ENCODE peak calls at places on chromosome 19, in four cellular contexts. One of them, this sample, is unnamed.

GRCh38 chr19:4730740-4731171 is 7.1 kb upstream of the DPP9 start:
- DNase-seq in stomach: no peak
- DNase-seq in Calu3: peak; percentile 57
- DNase-seq in tibial artery: no peak
- DNase-seq in this sample: no peak

GRCh38 chr19:1258161-1258492 is 9.7 kb downstream of the MIDN start:
- DNase-seq in stomach: no peak
- DNase-seq in tibial artery: no peak
- DNase-seq in Calu3: no peak
- DNase-seq in this sample: no peak

GRCh38 chr19:17159466-17160393 is 55.4 kb upstream of the USE1 start:
- DNase-seq in Calu3: no peak
- DNase-seq in tibial artery: no peak
- DNase-seq in stomach: no peak
- DNase-seq in this sample: no peak

GRCh38 chr19:33280351-33280921 is 21.9 kb downstream of the CEBPA start:
- DNase-seq in Calu3: no peak
- DNase-seq in tibial artery: no peak
- DNase-seq in stomach: no peak
- DNase-seq in this sample: no peak

GRCh38 chr19:58558066-58558622 is at the start of gene UBE2M:
- DNase-seq in Calu3: no peak
- DNase-seq in stomach: peak; percentile 63
- DNase-seq in tibial artery: peak; percentile 85
- DNase-seq in this sample: peak; percentile 68

GRCh38 chr19:29404951-29405727 is 120.7 kb upstream of the VSTM2B start:
- DNase-seq in Calu3: no peak
- DNase-seq in tibial artery: no peak
- DNase-seq in stomach: no peak
- DNase-seq in this sample: no peak

GRCh38 chr19:54916822-54917221 is 10.9 kb downstream of the NCR1 start:
- DNase-seq in stomach: no peak
- DNase-seq in tibial artery: no peak
- DNase-seq in Calu3: no peak
- DNase-seq in this sample: no peak

GRCh38 chr19:511101-511841 is 4.0 kb downstream of the TPGS1 start:
- DNase-seq in stomach: peak; percentile 37
- DNase-seq in Calu3: no peak
- DNase-seq in tibial artery: no peak
- DNase-seq in this sample: peak; percentile 75

GRCh38 chr19:465056-465816 is 4.4 kb upstream of the SHC2 start:
- DNase-seq in Calu3: no peak
- DNase-seq in tibial artery: no peak
- DNase-seq in stomach: no peak
- DNase-seq in this sample: no peak

GRCh38 chr19:48258350-48258749 is 2.6 kb upstream of the CARD8 start:
- DNase-seq in tibial artery: no peak
- DNase-seq in stomach: no peak
- DNase-seq in Calu3: no peak
- DNase-seq in this sample: no peak

GRCh38 chr19:17829855-17830566 is 8.7 kb upstream of the INSL3 start:
- DNase-seq in stomach: no peak
- DNase-seq in tibial artery: no peak
- DNase-seq in Calu3: no peak
- DNase-seq in this sample: no peak

GRCh38 chr19:4671182-4671851 is 1.2 kb upstream of the MYDGF start:
- DNase-seq in Calu3: no peak
- DNase-seq in stomach: no peak
- DNase-seq in tibial artery: no peak
- DNase-seq in this sample: no peak

GRCh38 chr19:45764487-45764886 is 4.6 kb downstream of the SIX5 start:
- DNase-seq in Calu3: no peak
- DNase-seq in tibial artery: no peak
- DNase-seq in stomach: no peak
- DNase-seq in this sample: no peak
- TF ChIP-seq CTCF in Calu3: no peak
- TF ChIP-seq CTCF in tibial artery: no peak
- TF ChIP-seq CTCF in stomach: no peak
- TF ChIP-seq CTCF in this sample: no peak

DNA sequence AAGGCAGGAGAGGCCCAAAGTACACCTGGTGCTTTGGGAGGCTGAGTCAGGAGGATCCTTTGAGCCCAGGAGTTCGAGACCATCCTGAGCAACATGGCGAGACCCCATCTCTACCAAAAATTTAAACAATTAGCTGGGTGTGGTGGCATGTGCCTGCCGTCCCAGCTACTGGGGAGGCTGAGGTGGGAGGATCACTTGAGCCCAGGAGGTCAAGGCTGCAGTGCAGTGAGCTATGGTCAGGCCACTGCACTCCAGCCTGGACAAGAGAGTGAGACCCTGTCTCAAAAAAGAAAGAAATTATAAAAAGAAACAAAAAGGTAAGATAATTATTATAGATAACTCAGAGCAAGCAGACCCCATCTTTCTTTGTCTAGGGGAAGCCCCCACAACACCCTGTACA is 1.9 kb downstream of the HOMER3 start:
- DNase-seq in stomach: no peak
- DNase-seq in tibial artery: no peak
- DNase-seq in Calu3: no peak
- DNase-seq in this sample: no peak
- TF ChIP-seq CTCF in stomach: no peak
- TF ChIP-seq CTCF in tibial artery: no peak
- TF ChIP-seq CTCF in Calu3: no peak
- TF ChIP-seq CTCF in this sample: no peak

DNA sequence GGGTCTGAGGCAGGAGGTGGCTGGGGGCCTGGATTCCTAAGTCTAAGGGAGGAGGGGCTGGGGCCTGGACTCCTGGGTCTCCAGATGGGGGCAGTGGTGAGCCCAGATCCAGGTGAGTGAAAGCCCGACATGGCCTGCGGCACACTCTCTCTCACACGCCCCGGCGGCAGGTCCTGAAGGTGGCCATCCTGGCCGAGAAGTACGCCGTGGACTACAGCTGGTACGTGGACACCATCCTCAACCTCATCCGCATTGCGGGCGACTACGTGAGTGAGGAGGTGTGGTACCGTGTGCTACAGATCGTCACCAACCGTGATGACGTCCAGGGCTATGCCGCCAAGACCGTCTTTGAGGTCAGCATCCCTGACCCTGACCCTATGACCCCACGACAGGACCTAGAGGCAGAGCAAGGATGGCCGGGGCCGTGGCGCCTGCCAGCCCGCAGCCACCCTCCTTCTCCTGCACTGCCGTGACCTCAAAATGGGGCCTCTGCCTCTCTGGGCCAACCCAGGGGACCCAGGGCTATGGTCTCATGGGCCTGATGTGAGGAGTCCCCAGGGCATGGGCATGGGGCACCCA is 13.2 kb downstream of the FUZ start:
- DNase-seq in Calu3: no peak
- DNase-seq in tibial artery: no peak
- DNase-seq in stomach: no peak
- DNase-seq in this sample: no peak
- TF ChIP-seq CTCF in Calu3: peak; percentile 33
- TF ChIP-seq CTCF in tibial artery: no peak
- TF ChIP-seq CTCF in stomach: no peak
- TF ChIP-seq CTCF in this sample: no peak

GRCh38 chr19:50804420-50805272 is 14.4 kb downstream of the ACP4 start:
- DNase-seq in Calu3: peak; percentile 99
- DNase-seq in tibial artery: peak; percentile 99
- DNase-seq in stomach: peak; percentile 98
- DNase-seq in this sample: peak; percentile 97
- TF ChIP-seq CTCF in Calu3: no peak
- TF ChIP-seq CTCF in tibial artery: no peak
- TF ChIP-seq CTCF in stomach: peak; percentile 5
- TF ChIP-seq CTCF in this sample: no peak

GRCh38 chr19:56125806-56126590 is 4.9 kb upstream of the ZNF787 start:
- DNase-seq in stomach: no peak
- DNase-seq in Calu3: no peak
- DNase-seq in tibial artery: no peak
- DNase-seq in this sample: no peak
- TF ChIP-seq CTCF in stomach: no peak
- TF ChIP-seq CTCF in Calu3: no peak
- TF ChIP-seq CTCF in tibial artery: no peak
- TF ChIP-seq CTCF in this sample: no peak

DNA sequence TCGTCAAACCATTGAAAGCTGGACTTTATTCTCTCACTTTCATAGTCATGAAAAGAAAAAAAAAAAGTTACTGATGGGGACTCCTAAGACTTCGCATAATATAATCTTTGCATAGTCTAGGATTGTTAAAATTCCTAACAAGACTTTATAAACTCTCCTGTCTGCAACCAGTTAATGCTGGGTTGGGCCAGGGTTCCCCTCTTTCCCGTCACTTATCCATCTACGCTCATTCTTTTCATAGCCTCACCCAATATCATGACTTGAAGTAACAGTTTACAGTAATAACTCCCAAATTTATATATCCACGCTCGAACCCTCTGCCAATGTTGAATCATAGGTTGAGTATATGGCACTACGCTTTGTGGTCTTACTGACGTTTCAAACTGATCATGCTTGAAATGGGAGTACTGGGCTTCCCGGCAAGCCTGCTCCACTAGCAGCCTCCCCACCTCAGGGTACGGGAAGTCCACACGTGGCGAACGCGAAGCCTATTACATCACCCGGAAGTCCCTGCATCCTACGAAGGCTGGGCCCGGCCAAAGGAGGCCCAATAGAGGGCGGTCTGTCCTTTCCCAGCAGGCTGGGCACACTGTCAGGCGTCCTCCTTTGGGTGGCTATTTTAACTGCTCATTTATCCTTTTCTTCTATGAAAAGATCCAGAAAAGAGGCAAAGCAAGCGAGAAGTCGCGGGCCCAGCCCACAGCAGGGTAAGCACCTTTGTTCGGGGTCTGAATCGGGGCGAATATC is 694 bp upstream of the ZNF460 start:
- DNase-seq in stomach: peak; percentile 88
- DNase-seq in Calu3: peak; percentile 90
- DNase-seq in tibial artery: peak; percentile 95
- DNase-seq in this sample: peak; percentile 90
- TF ChIP-seq CTCF in stomach: no peak
- TF ChIP-seq CTCF in Calu3: no peak
- TF ChIP-seq CTCF in tibial artery: peak; percentile 19
- TF ChIP-seq CTCF in this sample: no peak

GRCh38 chr19:43775299-43775890 is 5.4 kb downstream of the KCNN4 start:
- DNase-seq in stomach: no peak
- DNase-seq in tibial artery: no peak
- DNase-seq in Calu3: no peak
- DNase-seq in this sample: no peak

GRCh38 chr19:43776285-43776684 is 4.5 kb downstream of the KCNN4 start:
- DNase-seq in tibial artery: no peak
- DNase-seq in Calu3: no peak
- DNase-seq in stomach: no peak
- DNase-seq in this sample: no peak

GRCh38 chr19:43773725-43774102 is 7.1 kb downstream of the KCNN4 start:
- DNase-seq in Calu3: no peak
- DNase-seq in tibial artery: no peak
- DNase-seq in stomach: no peak
- DNase-seq in this sample: no peak

GRCh38 chr19:43777163-43777700 is 3.5 kb downstream of the KCNN4 start:
- DNase-seq in tibial artery: no peak
- DNase-seq in stomach: no peak
- DNase-seq in Calu3: peak; percentile 73
- DNase-seq in this sample: peak; percentile 75

GRCh38 chr19:43774103-43774939 is 6.5 kb downstream of the KCNN4 start:
- DNase-seq in tibial artery: peak; percentile 72
- DNase-seq in stomach: peak; percentile 80
- DNase-seq in Calu3: no peak
- DNase-seq in this sample: peak; percentile 69
- TF ChIP-seq CTCF in tibial artery: peak; percentile 42
- TF ChIP-seq CTCF in stomach: peak; percentile 25
- TF ChIP-seq CTCF in Calu3: no peak
- TF ChIP-seq CTCF in this sample: peak; percentile 69

DNA sequence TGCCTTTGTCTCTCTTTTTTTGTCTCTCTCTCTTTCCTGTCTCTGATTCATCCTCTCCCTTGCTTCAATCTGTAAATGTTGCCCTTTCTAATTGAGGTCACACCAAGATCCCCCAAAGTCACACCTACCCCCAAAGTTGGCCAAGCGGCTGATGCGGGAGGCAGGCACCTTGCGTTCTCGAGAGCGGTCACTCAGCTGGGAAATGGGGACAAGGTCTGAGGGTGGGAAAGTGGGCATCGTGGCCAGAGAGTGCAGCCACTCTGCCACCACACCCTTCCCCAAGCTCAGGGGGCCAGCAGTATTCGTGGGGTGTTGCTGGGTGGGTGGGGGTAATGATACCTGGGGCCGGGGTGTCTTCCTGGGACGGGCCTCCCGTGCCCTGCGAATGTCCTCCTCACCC is 2.7 kb downstream of the COQ8B start:
- DNase-seq in stomach: no peak
- DNase-seq in Calu3: no peak
- DNase-seq in tibial artery: no peak
- DNase-seq in this sample: no peak
- TF ChIP-seq CTCF in stomach: no peak
- TF ChIP-seq CTCF in Calu3: no peak
- TF ChIP-seq CTCF in tibial artery: no peak
- TF ChIP-seq CTCF in this sample: no peak

GRCh38 chr19:35216833-35217707 is 11.5 kb downstream of the FAM187B start:
- DNase-seq in tibial artery: no peak
- DNase-seq in Calu3: peak; percentile 66
- DNase-seq in stomach: peak; percentile 60
- DNase-seq in this sample: peak; percentile 85
- TF ChIP-seq CTCF in tibial artery: no peak
- TF ChIP-seq CTCF in Calu3: peak; percentile 19
- TF ChIP-seq CTCF in stomach: no peak
- TF ChIP-seq CTCF in this sample: no peak